ENCODE peak calls at places on chromosomes 11 and 22, in eight cellular contexts. A is hepatocyte, E is mucosa of descending colon, I is pancreas, F is mammary epithelial cell, K is astrocyte of the spinal cord, Z is mesothelial cell of epicardium, P is cardiac fibroblast. X is an unnamed sample.

GRCh38 chr11:110184466-110184865 is 91.3 kb downstream of the ZC3H12C start:
- DNase-seq in A (no peak), E (no peak), I (no peak), F (no peak), K (no peak), Z (no peak), P (peak), X (no peak)

GRCh38 chr11:120198787-120199469 is 11.9 kb upstream of the OAF start:
- DNase-seq in A (no peak), E (peak), I (no peak), F (no peak), K (no peak), Z (no peak), P (no peak), X (no peak)

GRCh38 chr11:71472941-71473792 is 20.2 kb downstream of the NADSYN1 start:
- DNase-seq in A (no peak), E (no peak), I (no peak), F (no peak), K (no peak), Z (no peak), P (no peak), X (no peak)

GRCh38 chr11:128036556-128037093 is 550.7 kb downstream of the ETS1 start:
- DNase-seq in A (no peak), E (no peak), I (no peak), F (no peak), K (no peak), Z (no peak), P (no peak), X (no peak)

GRCh38 chr11:33451364-33451763 is 194.2 kb downstream of the HIPK3 start:
- DNase-seq in A (no peak), E (no peak), I (no peak), F (no peak), K (no peak), Z (no peak), P (no peak), X (no peak)

GRCh38 chr11:1082728-1083620 is 8.3 kb downstream of the MUC2 start:
- DNase-seq in A (no peak), E (peak), I (no peak), F (no peak), K (no peak), Z (no peak), P (no peak), X (peak)

GRCh38 chr11:33987545-33987944 is 64.0 kb upstream of the CAPRIN1 start:
- DNase-seq in A (no peak), E (no peak), I (no peak), F (no peak), K (no peak), Z (no peak), P (no peak), X (no peak)

GRCh38 chr11:95354304-95354703 is 123.3 kb upstream of the SESN3 start:
- DNase-seq in A (no peak), E (no peak), I (no peak), F (no peak), K (no peak), Z (no peak), P (no peak), X (no peak)

GRCh38 chr11:127919206-127920000 is 668.0 kb downstream of the ETS1 start:
- DNase-seq in A (no peak), E (no peak), I (no peak), F (peak), K (peak), Z (no peak), P (peak), X (no peak)

GRCh38 chr11:121671276-121672168 is 218.8 kb upstream of the SORL1-AS1 start:
- DNase-seq in A (peak), E (no peak), I (no peak), F (no peak), K (peak), Z (no peak), P (peak), X (no peak)

GRCh38 chr22:49170053-49170452 is 657.6 kb downstream of the BRD1 start:
- DNase-seq in A (no peak), E (no peak), I (no peak), F (no peak), K (no peak), Z (no peak), P (no peak), X (no peak)

GRCh38 chr22:22693531-22693884 is 49.1 kb downstream of the GGTLC2 start:
- DNase-seq in A (no peak), E (no peak), I (no peak), F (no peak), K (no peak), Z (no peak), P (no peak), X (no peak)

GRCh38 chr22:43417555-43417954 is 5.7 kb downstream of the MPPED1 start:
- DNase-seq in A (no peak), E (no peak), I (no peak), F (no peak), K (no peak), Z (no peak), P (no peak), X (no peak)

GRCh38 chr11:106304274-106304673 is 226.8 kb downstream of the AASDHPPT start:
- DNase-seq in A (no peak), E (no peak), I (no peak), F (peak), K (peak), Z (no peak), P (peak), X (no peak)

GRCh38 chr11:77381749-77382693 is 80.5 kb upstream of the GDPD4 start:
- DNase-seq in A (peak), E (no peak), I (no peak), F (no peak), K (peak), Z (no peak), P (peak), X (no peak)

GRCh38 chr11:102849319-102849718 is 5.9 kb upstream of the MMP3 start:
- DNase-seq in A (no peak), E (no peak), I (no peak), F (peak), K (peak), Z (no peak), P (peak), X (no peak)

GRCh38 chr11:12244156-12244555 is 133.2 kb upstream of the PARVA start:
- DNase-seq in A (no peak), E (no peak), I (no peak), F (no peak), K (no peak), Z (no peak), P (no peak), X (no peak)

GRCh38 chr22:27918351-27919221 is 470 bp downstream of the PITPNB start:
- DNase-seq in A (peak), E (peak), I (peak), F (peak), K (peak), Z (peak), P (peak), X (peak)

GRCh38 chr22:43014062-43014875 is 680 bp downstream of the PACSIN2 start:
- DNase-seq in A (peak), E (peak), I (peak), F (no peak), K (no peak), Z (peak), P (no peak), X (no peak)

GRCh38 chr22:33451851-33452469 is 393.8 kb upstream of the SYN3 start:
- DNase-seq in A (no peak), E (no peak), I (no peak), F (no peak), K (no peak), Z (no peak), P (no peak), X (no peak)
- TF ChIP-seq CTCF in A (no peak), E (no peak), I (no peak), F (no peak), K (no peak), Z (no peak), P (no peak), X (no peak)

GRCh38 chr22:20230777-20231420 is 37.2 kb downstream of the RTN4R start:
- DNase-seq in A (no peak), E (no peak), I (no peak), F (no peak), K (no peak), Z (no peak), P (no peak), X (no peak)
- TF ChIP-seq CTCF in A (no peak), E (no peak), I (no peak), F (no peak), K (no peak), Z (no peak), P (no peak), X (no peak)

GRCh38 chr22:45317551-45318167 is 7.9 kb downstream of the FAM118A start:
- DNase-seq in A (peak), E (peak), I (no peak), F (peak), K (peak), Z (no peak), P (peak), X (peak)
- TF ChIP-seq CTCF in A (peak), E (no peak), I (no peak), F (peak), K (peak), Z (no peak), P (peak), X (peak)

DNA sequence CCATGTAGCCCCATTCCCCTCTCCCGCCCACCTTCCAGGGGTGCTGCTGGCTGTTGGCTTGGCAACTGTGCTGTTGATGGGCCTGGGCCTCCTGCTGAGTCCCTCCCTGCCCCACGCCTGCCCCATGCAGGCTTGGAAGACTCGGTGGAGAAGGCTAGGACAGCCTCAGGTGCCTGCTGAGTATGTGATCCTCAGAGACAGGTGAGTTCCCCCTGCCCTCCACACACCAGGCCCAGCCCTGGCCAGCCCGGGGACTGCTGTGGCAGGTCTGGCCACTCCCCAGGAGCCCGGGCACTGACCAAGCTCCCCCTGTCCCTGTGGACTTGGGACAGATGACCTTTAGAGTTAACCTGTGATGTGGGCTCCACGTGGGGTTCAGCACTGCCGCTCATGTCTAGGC is 20.7 kb upstream of the XKR3 start:
- DNase-seq in A (no peak), E (no peak), I (no peak), F (no peak), K (no peak), Z (no peak), P (no peak), X (no peak)
- TF ChIP-seq CTCF in A (no peak), E (no peak), I (no peak), F (no peak), K (no peak), Z (no peak), P (no peak), X (no peak)